ENCODE peak calls at places on chromosomes 2 and 18, in ten cellular contexts. One of them, this sample, is unnamed.

GRCh38 chr2:136238214-136238551 is 120.2 kb upstream of the CXCR4 start:
- DNase-seq in uterus: no peak
- DNase-seq in lower lobe of right lung: no peak
- DNase-seq in epithelial cell of prostate: peak; percentile 10
- DNase-seq in thyroid gland: no peak
- DNase-seq in A549: no peak
- DNase-seq in thoracic aorta: no peak
- DNase-seq in RWPE1: no peak
- DNase-seq in dorsolateral prefrontal cortex: no peak
- DNase-seq in astrocyte: peak; percentile 56
- DNase-seq in this sample: no peak

GRCh38 chr2:75138528-75138927 is 60.8 kb downstream of the TACR1 start:
- DNase-seq in thoracic aorta: no peak
- DNase-seq in lower lobe of right lung: no peak
- DNase-seq in dorsolateral prefrontal cortex: no peak
- DNase-seq in thyroid gland: no peak
- DNase-seq in uterus: no peak
- DNase-seq in RWPE1: no peak
- DNase-seq in astrocyte: no peak
- DNase-seq in A549: no peak
- DNase-seq in epithelial cell of prostate: no peak
- DNase-seq in this sample: no peak

GRCh38 chr18:59388180-59388579 is 29.1 kb upstream of the LMAN1 start:
- DNase-seq in thoracic aorta: no peak
- DNase-seq in astrocyte: no peak
- DNase-seq in RWPE1: no peak
- DNase-seq in epithelial cell of prostate: no peak
- DNase-seq in thyroid gland: no peak
- DNase-seq in lower lobe of right lung: no peak
- DNase-seq in A549: no peak
- DNase-seq in dorsolateral prefrontal cortex: no peak
- DNase-seq in uterus: no peak
- DNase-seq in this sample: no peak

GRCh38 chr2:84925336-84925723 is 19.9 kb downstream of the TMSB10 start:
- DNase-seq in lower lobe of right lung: no peak
- DNase-seq in RWPE1: peak; percentile 77
- DNase-seq in thoracic aorta: no peak
- DNase-seq in A549: no peak
- DNase-seq in dorsolateral prefrontal cortex: no peak
- DNase-seq in epithelial cell of prostate: peak; percentile 72
- DNase-seq in astrocyte: no peak
- DNase-seq in thyroid gland: no peak
- DNase-seq in uterus: no peak
- DNase-seq in this sample: no peak

GRCh38 chr2:96608459-96609455 is 29.4 kb downstream of the KANSL3 start:
- DNase-seq in uterus: no peak
- DNase-seq in thoracic aorta: no peak
- DNase-seq in astrocyte: peak; percentile 36
- DNase-seq in thyroid gland: no peak
- DNase-seq in A549: peak; percentile 85
- DNase-seq in lower lobe of right lung: no peak
- DNase-seq in dorsolateral prefrontal cortex: no peak
- DNase-seq in epithelial cell of prostate: no peak
- DNase-seq in RWPE1: no peak
- DNase-seq in this sample: no peak

GRCh38 chr2:210630904-210631560 is 74.6 kb downstream of the CPS1 start:
- DNase-seq in thyroid gland: no peak
- DNase-seq in astrocyte: no peak
- DNase-seq in A549: no peak
- DNase-seq in uterus: no peak
- DNase-seq in epithelial cell of prostate: no peak
- DNase-seq in dorsolateral prefrontal cortex: no peak
- DNase-seq in thoracic aorta: no peak
- DNase-seq in lower lobe of right lung: no peak
- DNase-seq in RWPE1: no peak
- DNase-seq in this sample: no peak

GRCh38 chr18:692841-693240 is 19.6 kb downstream of the ENOSF1 start:
- DNase-seq in uterus: no peak
- DNase-seq in thoracic aorta: no peak
- DNase-seq in epithelial cell of prostate: no peak
- DNase-seq in lower lobe of right lung: no peak
- DNase-seq in thyroid gland: no peak
- DNase-seq in astrocyte: no peak
- DNase-seq in A549: no peak
- DNase-seq in RWPE1: no peak
- DNase-seq in dorsolateral prefrontal cortex: no peak
- DNase-seq in this sample: no peak

GRCh38 chr2:230443540-230443939 is 27.5 kb downstream of the SP100 start:
- DNase-seq in dorsolateral prefrontal cortex: no peak
- DNase-seq in A549: no peak
- DNase-seq in astrocyte: peak; percentile 42
- DNase-seq in epithelial cell of prostate: no peak
- DNase-seq in thoracic aorta: no peak
- DNase-seq in uterus: no peak
- DNase-seq in lower lobe of right lung: no peak
- DNase-seq in RWPE1: no peak
- DNase-seq in thyroid gland: no peak
- DNase-seq in this sample: no peak

GRCh38 chr2:130346041-130346740 is 3.5 kb downstream of the IMP4 start:
- DNase-seq in RWPE1: no peak
- DNase-seq in A549: no peak
- DNase-seq in thyroid gland: no peak
- DNase-seq in uterus: no peak
- DNase-seq in lower lobe of right lung: no peak
- DNase-seq in astrocyte: no peak
- DNase-seq in thoracic aorta: no peak
- DNase-seq in dorsolateral prefrontal cortex: no peak
- DNase-seq in epithelial cell of prostate: no peak
- DNase-seq in this sample: no peak

GRCh38 chr2:153940511-153940910 is 68.8 kb downstream of the GALNT13 start:
- DNase-seq in lower lobe of right lung: no peak
- DNase-seq in thoracic aorta: no peak
- DNase-seq in RWPE1: no peak
- DNase-seq in thyroid gland: no peak
- DNase-seq in dorsolateral prefrontal cortex: no peak
- DNase-seq in astrocyte: peak; percentile 75
- DNase-seq in epithelial cell of prostate: no peak
- DNase-seq in A549: peak; percentile 7
- DNase-seq in uterus: no peak
- DNase-seq in this sample: no peak

GRCh38 chr18:79964330-79965118 is at the start of gene HSBP1L1:
- DNase-seq in A549: peak; percentile 58
- DNase-seq in uterus: no peak
- DNase-seq in thoracic aorta: no peak
- DNase-seq in thyroid gland: peak; percentile 83
- DNase-seq in astrocyte: no peak
- DNase-seq in lower lobe of right lung: peak; percentile 90
- DNase-seq in RWPE1: peak; percentile 48
- DNase-seq in epithelial cell of prostate: no peak
- DNase-seq in dorsolateral prefrontal cortex: no peak
- DNase-seq in this sample: peak; percentile 79

GRCh38 chr2:232388324-232388891 is 9.9 kb downstream of the ALPP start:
- DNase-seq in thoracic aorta: no peak
- DNase-seq in A549: no peak
- DNase-seq in thyroid gland: no peak
- DNase-seq in astrocyte: no peak
- DNase-seq in lower lobe of right lung: no peak
- DNase-seq in RWPE1: no peak
- DNase-seq in epithelial cell of prostate: no peak
- DNase-seq in dorsolateral prefrontal cortex: no peak
- DNase-seq in uterus: no peak
- DNase-seq in this sample: no peak

GRCh38 chr2:27080140-27080469 is 1.7 kb downstream of the EMILIN1 start:
- DNase-seq in RWPE1: no peak
- DNase-seq in astrocyte: no peak
- DNase-seq in dorsolateral prefrontal cortex: no peak
- DNase-seq in uterus: no peak
- DNase-seq in thoracic aorta: no peak
- DNase-seq in epithelial cell of prostate: no peak
- DNase-seq in A549: no peak
- DNase-seq in lower lobe of right lung: no peak
- DNase-seq in thyroid gland: no peak
- DNase-seq in this sample: no peak

GRCh38 chr2:27079233-27080139 is 1.1 kb downstream of the EMILIN1 start:
- DNase-seq in A549: no peak
- DNase-seq in RWPE1: no peak
- DNase-seq in epithelial cell of prostate: no peak
- DNase-seq in thoracic aorta: no peak
- DNase-seq in astrocyte: no peak
- DNase-seq in thyroid gland: no peak
- DNase-seq in dorsolateral prefrontal cortex: no peak
- DNase-seq in uterus: no peak
- DNase-seq in lower lobe of right lung: no peak
- DNase-seq in this sample: no peak

GRCh38 chr2:27081984-27082772 is 3.8 kb downstream of the EMILIN1 start:
- DNase-seq in A549: no peak
- DNase-seq in epithelial cell of prostate: no peak
- DNase-seq in thoracic aorta: no peak
- DNase-seq in dorsolateral prefrontal cortex: no peak
- DNase-seq in lower lobe of right lung: no peak
- DNase-seq in RWPE1: no peak
- DNase-seq in uterus: peak; percentile 11
- DNase-seq in astrocyte: no peak
- DNase-seq in thyroid gland: no peak
- DNase-seq in this sample: no peak

GRCh38 chr2:27078267-27079194 is at the start of gene EMILIN1:
- DNase-seq in thoracic aorta: peak; percentile 81
- DNase-seq in thyroid gland: peak; percentile 43
- DNase-seq in uterus: peak; percentile 96
- DNase-seq in astrocyte: peak; percentile 90
- DNase-seq in A549: no peak
- DNase-seq in epithelial cell of prostate: no peak
- DNase-seq in lower lobe of right lung: peak; percentile 68
- DNase-seq in dorsolateral prefrontal cortex: peak; percentile 73
- DNase-seq in RWPE1: no peak
- DNase-seq in this sample: peak; percentile 81

GRCh38 chr2:27080603-27080938 is 2.2 kb downstream of the EMILIN1 start:
- DNase-seq in uterus: no peak
- DNase-seq in A549: no peak
- DNase-seq in dorsolateral prefrontal cortex: no peak
- DNase-seq in RWPE1: no peak
- DNase-seq in thyroid gland: no peak
- DNase-seq in astrocyte: no peak
- DNase-seq in lower lobe of right lung: no peak
- DNase-seq in thoracic aorta: no peak
- DNase-seq in epithelial cell of prostate: no peak
- DNase-seq in this sample: no peak
- H3K27ac ChIP-seq in uterus: peak overlapping the region; percentile 98
- H3K27ac ChIP-seq in A549: peak overlapping the region; percentile 41
- H3K27ac ChIP-seq in dorsolateral prefrontal cortex: no peak overlapping the region
- H3K27ac ChIP-seq in RWPE1: peak overlapping the region; percentile 83
- H3K27ac ChIP-seq in thyroid gland: no peak overlapping the region
- H3K27ac ChIP-seq in astrocyte: no peak overlapping the region
- H3K27ac ChIP-seq in lower lobe of right lung: peak overlapping the region; percentile 20
- H3K27ac ChIP-seq in thoracic aorta: peak overlapping the region; percentile 98
- H3K27ac ChIP-seq in epithelial cell of prostate: no peak overlapping the region
- H3K27ac ChIP-seq in this sample: no peak overlapping the region

GRCh38 chr18:53556450-53556849 is 668.0 kb downstream of the MBD2 start:
- DNase-seq in astrocyte: no peak
- DNase-seq in A549: no peak
- DNase-seq in RWPE1: no peak
- DNase-seq in lower lobe of right lung: no peak
- DNase-seq in epithelial cell of prostate: no peak
- DNase-seq in uterus: no peak
- DNase-seq in dorsolateral prefrontal cortex: no peak
- DNase-seq in thoracic aorta: no peak
- DNase-seq in thyroid gland: no peak
- DNase-seq in this sample: no peak
- H3K27ac ChIP-seq in astrocyte: no peak overlapping the region
- H3K27ac ChIP-seq in A549: no peak overlapping the region
- H3K27ac ChIP-seq in RWPE1: no peak overlapping the region
- H3K27ac ChIP-seq in lower lobe of right lung: no peak overlapping the region
- H3K27ac ChIP-seq in epithelial cell of prostate: no peak overlapping the region
- H3K27ac ChIP-seq in uterus: no peak overlapping the region
- H3K27ac ChIP-seq in dorsolateral prefrontal cortex: no peak overlapping the region
- H3K27ac ChIP-seq in thoracic aorta: no peak overlapping the region
- H3K27ac ChIP-seq in thyroid gland: no peak overlapping the region
- H3K27ac ChIP-seq in this sample: no peak overlapping the region

DNA sequence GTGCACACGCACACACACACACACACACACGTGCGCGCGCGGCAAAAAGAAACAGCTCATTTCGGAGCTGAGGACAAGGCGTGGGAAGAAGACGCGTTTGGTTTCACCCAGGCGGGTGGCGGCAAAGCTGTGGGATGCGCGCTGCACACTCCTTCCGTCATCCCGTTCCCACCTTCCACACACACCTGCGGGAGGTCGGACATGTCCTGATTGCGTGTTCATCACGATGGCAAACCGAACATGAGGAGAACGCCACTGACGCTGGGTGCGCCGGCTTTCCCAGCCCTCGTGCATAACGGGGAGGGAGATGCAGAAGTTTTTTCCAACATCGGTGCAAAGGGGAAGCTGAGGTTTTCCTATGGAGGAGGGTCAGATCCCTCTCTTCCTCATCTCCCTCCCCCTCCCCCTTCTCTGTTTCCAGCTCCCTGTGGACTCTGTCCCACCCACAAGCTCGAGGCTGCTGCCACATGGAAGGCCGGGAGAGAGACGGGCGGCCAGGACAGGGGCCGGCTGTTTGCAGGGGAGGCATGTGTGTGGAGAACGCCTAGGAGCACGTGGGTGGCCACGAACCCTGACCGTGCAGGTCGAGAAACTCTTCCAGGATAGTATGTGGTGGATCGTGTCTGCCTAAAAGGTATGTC is 20.3 kb downstream of the MBP start:
- DNase-seq in astrocyte: no peak
- DNase-seq in A549: no peak
- DNase-seq in thoracic aorta: no peak
- DNase-seq in lower lobe of right lung: no peak
- DNase-seq in thyroid gland: no peak
- DNase-seq in dorsolateral prefrontal cortex: no peak
- DNase-seq in RWPE1: no peak
- DNase-seq in uterus: peak; percentile 16
- DNase-seq in epithelial cell of prostate: no peak
- DNase-seq in this sample: peak; percentile 67
- H3K27ac ChIP-seq in astrocyte: no peak overlapping the region
- H3K27ac ChIP-seq in A549: peak overlapping the region; percentile 92
- H3K27ac ChIP-seq in thoracic aorta: peak overlapping the region; percentile 21
- H3K27ac ChIP-seq in lower lobe of right lung: peak overlapping the region; percentile 89
- H3K27ac ChIP-seq in thyroid gland: no peak overlapping the region
- H3K27ac ChIP-seq in dorsolateral prefrontal cortex: no peak overlapping the region
- H3K27ac ChIP-seq in RWPE1: peak overlapping the region; percentile 96
- H3K27ac ChIP-seq in uterus: no peak overlapping the region
- H3K27ac ChIP-seq in epithelial cell of prostate: no peak overlapping the region
- H3K27ac ChIP-seq in this sample: peak overlapping the region; percentile 36

DNA sequence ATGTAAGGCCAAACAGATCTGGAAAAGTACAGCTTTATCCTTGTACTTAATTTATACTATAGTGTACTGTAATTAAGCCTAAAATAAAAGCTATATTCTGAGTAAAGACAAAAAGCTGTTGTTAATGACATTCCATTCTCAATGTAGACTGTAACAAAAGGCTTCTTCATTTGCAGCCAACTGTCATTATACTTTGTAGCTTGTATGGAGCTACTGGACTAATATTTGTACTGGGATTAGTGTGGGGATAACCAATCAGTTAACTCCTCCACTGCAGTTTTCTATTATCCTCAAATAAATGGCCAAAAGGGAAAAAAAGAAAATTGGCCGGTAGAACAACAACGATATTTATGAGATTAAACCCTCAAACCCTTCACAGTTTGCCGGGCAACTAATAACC is 66.5 kb downstream of the STK39 start:
- DNase-seq in RWPE1: no peak
- DNase-seq in epithelial cell of prostate: no peak
- DNase-seq in thyroid gland: no peak
- DNase-seq in dorsolateral prefrontal cortex: no peak
- DNase-seq in astrocyte: no peak
- DNase-seq in thoracic aorta: no peak
- DNase-seq in uterus: no peak
- DNase-seq in A549: no peak
- DNase-seq in lower lobe of right lung: no peak
- DNase-seq in this sample: no peak
- H3K27ac ChIP-seq in RWPE1: no peak overlapping the region
- H3K27ac ChIP-seq in epithelial cell of prostate: no peak overlapping the region
- H3K27ac ChIP-seq in thyroid gland: no peak overlapping the region
- H3K27ac ChIP-seq in dorsolateral prefrontal cortex: peak overlapping the region; percentile 17
- H3K27ac ChIP-seq in astrocyte: no peak overlapping the region
- H3K27ac ChIP-seq in thoracic aorta: no peak overlapping the region
- H3K27ac ChIP-seq in uterus: no peak overlapping the region
- H3K27ac ChIP-seq in A549: no peak overlapping the region
- H3K27ac ChIP-seq in lower lobe of right lung: no peak overlapping the region
- H3K27ac ChIP-seq in this sample: no peak overlapping the region